ENCODE peak calls at places on chromosome 1, in six cellular contexts. One of them, this sample, is unnamed.

GRCh38 chr1:210144736-210145135 is 87.9 kb upstream of the SERTAD4 start:
- DNase-seq in GM23338: no peak
- DNase-seq in neuronal stem cell: no peak
- DNase-seq in naive thymus-derived CD4-positive, alpha-beta T cell: no peak
- DNase-seq in fibroblast of lung: peak; percentile 22
- DNase-seq in prostate gland: no peak
- DNase-seq in this sample: no peak

GRCh38 chr1:107433068-107433467 is 292.2 kb downstream of the NTNG1 start:
- DNase-seq in naive thymus-derived CD4-positive, alpha-beta T cell: no peak
- DNase-seq in fibroblast of lung: no peak
- DNase-seq in prostate gland: no peak
- DNase-seq in GM23338: peak; percentile 56
- DNase-seq in neuronal stem cell: no peak
- DNase-seq in this sample: no peak

GRCh38 chr1:27649306-27649635 is 14.3 kb upstream of the FGR start:
- DNase-seq in naive thymus-derived CD4-positive, alpha-beta T cell: no peak
- DNase-seq in neuronal stem cell: no peak
- DNase-seq in fibroblast of lung: no peak
- DNase-seq in prostate gland: no peak
- DNase-seq in GM23338: no peak
- DNase-seq in this sample: no peak

GRCh38 chr1:56137090-56137489 is 442.3 kb downstream of the PLPP3 start:
- DNase-seq in fibroblast of lung: peak; percentile 13
- DNase-seq in prostate gland: no peak
- DNase-seq in naive thymus-derived CD4-positive, alpha-beta T cell: no peak
- DNase-seq in GM23338: no peak
- DNase-seq in neuronal stem cell: no peak
- DNase-seq in this sample: no peak

GRCh38 chr1:166063701-166064100 is 103.1 kb downstream of the FAM78B start:
- DNase-seq in fibroblast of lung: no peak
- DNase-seq in prostate gland: no peak
- DNase-seq in neuronal stem cell: no peak
- DNase-seq in naive thymus-derived CD4-positive, alpha-beta T cell: no peak
- DNase-seq in GM23338: no peak
- DNase-seq in this sample: no peak

GRCh38 chr1:159076753-159077656 is at the start of gene AIM2:
- DNase-seq in naive thymus-derived CD4-positive, alpha-beta T cell: peak; percentile 96
- DNase-seq in neuronal stem cell: no peak
- DNase-seq in prostate gland: no peak
- DNase-seq in fibroblast of lung: peak; percentile 14
- DNase-seq in GM23338: no peak
- DNase-seq in this sample: peak; percentile 5

GRCh38 chr1:22709891-22710687 is 550 bp upstream of the EPHB2 start:
- DNase-seq in naive thymus-derived CD4-positive, alpha-beta T cell: no peak
- DNase-seq in prostate gland: no peak
- DNase-seq in fibroblast of lung: peak; percentile 62
- DNase-seq in neuronal stem cell: peak; percentile 73
- DNase-seq in GM23338: peak; percentile 78
- DNase-seq in this sample: peak; percentile 75

GRCh38 chr1:67817319-67817718 is 15.9 kb downstream of the GNG12 start:
- DNase-seq in GM23338: no peak
- DNase-seq in prostate gland: no peak
- DNase-seq in fibroblast of lung: no peak
- DNase-seq in naive thymus-derived CD4-positive, alpha-beta T cell: no peak
- DNase-seq in neuronal stem cell: no peak
- DNase-seq in this sample: no peak

GRCh38 chr1:247845011-247845692 is 3.5 kb upstream of the OR11L1 start:
- DNase-seq in GM23338: peak; percentile 11
- DNase-seq in neuronal stem cell: no peak
- DNase-seq in naive thymus-derived CD4-positive, alpha-beta T cell: no peak
- DNase-seq in prostate gland: no peak
- DNase-seq in fibroblast of lung: no peak
- DNase-seq in this sample: no peak

GRCh38 chr1:28775121-28775942 is 36.6 kb upstream of the OPRD1 start:
- DNase-seq in neuronal stem cell: no peak
- DNase-seq in fibroblast of lung: peak; percentile 17
- DNase-seq in GM23338: peak; percentile 89
- DNase-seq in naive thymus-derived CD4-positive, alpha-beta T cell: peak; percentile 77
- DNase-seq in prostate gland: peak; percentile 60
- DNase-seq in this sample: no peak

GRCh38 chr1:244992833-244993232 is 128.5 kb upstream of the HNRNPU start:
- DNase-seq in neuronal stem cell: no peak
- DNase-seq in fibroblast of lung: no peak
- DNase-seq in prostate gland: no peak
- DNase-seq in naive thymus-derived CD4-positive, alpha-beta T cell: no peak
- DNase-seq in GM23338: no peak
- DNase-seq in this sample: no peak

GRCh38 chr1:37989381-37989930 is 366 bp downstream of the SF3A3 start:
- DNase-seq in naive thymus-derived CD4-positive, alpha-beta T cell: peak; percentile 47
- DNase-seq in neuronal stem cell: no peak
- DNase-seq in GM23338: peak; percentile 58
- DNase-seq in prostate gland: no peak
- DNase-seq in fibroblast of lung: peak; percentile 46
- DNase-seq in this sample: no peak

GRCh38 chr1:174769961-174770549 is 229.7 kb upstream of the CACYBP start:
- DNase-seq in fibroblast of lung: peak; percentile 53
- DNase-seq in naive thymus-derived CD4-positive, alpha-beta T cell: no peak
- DNase-seq in GM23338: peak; percentile 77
- DNase-seq in prostate gland: no peak
- DNase-seq in neuronal stem cell: peak; percentile 18
- DNase-seq in this sample: peak; percentile 71

GRCh38 chr1:60850084-60850483 is 232.3 kb upstream of the NFIA start:
- DNase-seq in fibroblast of lung: no peak
- DNase-seq in naive thymus-derived CD4-positive, alpha-beta T cell: no peak
- DNase-seq in prostate gland: no peak
- DNase-seq in GM23338: no peak
- DNase-seq in neuronal stem cell: no peak
- DNase-seq in this sample: no peak

GRCh38 chr1:161531986-161532875 is 7.9 kb downstream of the HSPA6 start:
- DNase-seq in prostate gland: no peak
- DNase-seq in neuronal stem cell: peak; percentile 44
- DNase-seq in GM23338: peak; percentile 66
- DNase-seq in naive thymus-derived CD4-positive, alpha-beta T cell: no peak
- DNase-seq in fibroblast of lung: no peak
- DNase-seq in this sample: no peak

GRCh38 chr1:234260578-234260977 is 112.7 kb upstream of the COA6 start:
- DNase-seq in prostate gland: no peak
- DNase-seq in naive thymus-derived CD4-positive, alpha-beta T cell: no peak
- DNase-seq in neuronal stem cell: no peak
- DNase-seq in fibroblast of lung: peak; percentile 43
- DNase-seq in GM23338: no peak
- DNase-seq in this sample: peak; percentile 74

GRCh38 chr1:220189750-220190347 is 82.4 kb downstream of the RAB3GAP2 start:
- DNase-seq in prostate gland: no peak
- DNase-seq in neuronal stem cell: no peak
- DNase-seq in naive thymus-derived CD4-positive, alpha-beta T cell: no peak
- DNase-seq in fibroblast of lung: peak; percentile 18
- DNase-seq in GM23338: no peak
- DNase-seq in this sample: peak; percentile 53

GRCh38 chr1:230827801-230828200 is 40.5 kb downstream of the C1orf198 start:
- DNase-seq in neuronal stem cell: no peak
- DNase-seq in naive thymus-derived CD4-positive, alpha-beta T cell: no peak
- DNase-seq in fibroblast of lung: no peak
- DNase-seq in prostate gland: no peak
- DNase-seq in GM23338: no peak
- DNase-seq in this sample: no peak

GRCh38 chr1:198657550-198658064 is 18.8 kb downstream of the PTPRC start:
- DNase-seq in neuronal stem cell: no peak
- DNase-seq in prostate gland: peak; percentile 37
- DNase-seq in GM23338: no peak
- DNase-seq in naive thymus-derived CD4-positive, alpha-beta T cell: no peak
- DNase-seq in fibroblast of lung: peak; percentile 99
- DNase-seq in this sample: peak; percentile 53

GRCh38 chr1:236394905-236395779 is 1.1 kb downstream of the EDARADD start:
- DNase-seq in prostate gland: peak; percentile 52
- DNase-seq in neuronal stem cell: peak; percentile 46
- DNase-seq in naive thymus-derived CD4-positive, alpha-beta T cell: peak; percentile 62
- DNase-seq in fibroblast of lung: peak; percentile 12
- DNase-seq in GM23338: peak; percentile 77
- DNase-seq in this sample: peak; percentile 25
- H3K4me3 ChIP-seq in prostate gland: peak overlapping the region; percentile 57
- H3K4me3 ChIP-seq in neuronal stem cell: peak overlapping the region; percentile 96
- H3K4me3 ChIP-seq in naive thymus-derived CD4-positive, alpha-beta T cell: peak overlapping the region; percentile 70
- H3K4me3 ChIP-seq in fibroblast of lung: peak overlapping the region; percentile 63
- H3K4me3 ChIP-seq in GM23338: peak overlapping the region; percentile 93
- H3K4me3 ChIP-seq in this sample: peak overlapping the region; percentile 55

GRCh38 chr1:229230893-229231753 is 39.8 kb upstream of the RAB4A start:
- DNase-seq in GM23338: peak; percentile 70
- DNase-seq in prostate gland: peak; percentile 89
- DNase-seq in neuronal stem cell: no peak
- DNase-seq in fibroblast of lung: peak; percentile 36
- DNase-seq in naive thymus-derived CD4-positive, alpha-beta T cell: no peak
- DNase-seq in this sample: peak; percentile 94

GRCh38 chr1:229229137-229229720 is 41.7 kb upstream of the RAB4A start:
- DNase-seq in naive thymus-derived CD4-positive, alpha-beta T cell: no peak
- DNase-seq in neuronal stem cell: no peak
- DNase-seq in prostate gland: peak; percentile 60
- DNase-seq in fibroblast of lung: peak; percentile 18
- DNase-seq in GM23338: peak; percentile 87
- DNase-seq in this sample: no peak

GRCh38 chr1:229228522-229228921 is 42.4 kb upstream of the RAB4A start:
- DNase-seq in neuronal stem cell: no peak
- DNase-seq in fibroblast of lung: no peak
- DNase-seq in prostate gland: no peak
- DNase-seq in naive thymus-derived CD4-positive, alpha-beta T cell: no peak
- DNase-seq in GM23338: no peak
- DNase-seq in this sample: no peak

GRCh38 chr1:229230136-229230892 is 40.6 kb upstream of the RAB4A start:
- DNase-seq in neuronal stem cell: no peak
- DNase-seq in GM23338: peak; percentile 80
- DNase-seq in prostate gland: no peak
- DNase-seq in fibroblast of lung: no peak
- DNase-seq in naive thymus-derived CD4-positive, alpha-beta T cell: no peak
- DNase-seq in this sample: peak; percentile 61

GRCh38 chr1:229229721-229230135 is 41.2 kb upstream of the RAB4A start:
- DNase-seq in GM23338: peak; percentile 23
- DNase-seq in fibroblast of lung: no peak
- DNase-seq in naive thymus-derived CD4-positive, alpha-beta T cell: no peak
- DNase-seq in neuronal stem cell: no peak
- DNase-seq in prostate gland: peak; percentile 85
- DNase-seq in this sample: no peak
- H3K4me1 ChIP-seq in GM23338: peaks cover 47% of the 10 kb centered on the region
- H3K4me1 ChIP-seq in fibroblast of lung: no peaks in the 10 kb centered on the region
- H3K4me1 ChIP-seq in naive thymus-derived CD4-positive, alpha-beta T cell: peaks cover 4% of the 10 kb centered on the region
- H3K4me1 ChIP-seq in neuronal stem cell: peaks cover 30% of the 10 kb centered on the region
- H3K4me1 ChIP-seq in prostate gland: peaks cover 12% of the 10 kb centered on the region
- H3K4me1 ChIP-seq in this sample: peaks cover 35% of the 10 kb centered on the region

GRCh38 chr1:207883660-207884245 is 27.2 kb downstream of the CD34 start:
- DNase-seq in neuronal stem cell: no peak
- DNase-seq in naive thymus-derived CD4-positive, alpha-beta T cell: no peak
- DNase-seq in fibroblast of lung: no peak
- DNase-seq in prostate gland: no peak
- DNase-seq in GM23338: no peak
- DNase-seq in this sample: no peak

GRCh38 chr1:207882692-207883091 is 28.2 kb downstream of the CD34 start:
- DNase-seq in naive thymus-derived CD4-positive, alpha-beta T cell: no peak
- DNase-seq in prostate gland: no peak
- DNase-seq in GM23338: no peak
- DNase-seq in neuronal stem cell: no peak
- DNase-seq in fibroblast of lung: no peak
- DNase-seq in this sample: no peak

GRCh38 chr1:207885129-207886032 is 25.5 kb downstream of the CD34 start:
- DNase-seq in GM23338: peak; percentile 88
- DNase-seq in prostate gland: peak; percentile 84
- DNase-seq in neuronal stem cell: peak; percentile 81
- DNase-seq in naive thymus-derived CD4-positive, alpha-beta T cell: peak; percentile 68
- DNase-seq in fibroblast of lung: peak; percentile 72
- DNase-seq in this sample: peak; percentile 77

GRCh38 chr1:207883104-207883651 is 27.7 kb downstream of the CD34 start:
- DNase-seq in GM23338: no peak
- DNase-seq in prostate gland: no peak
- DNase-seq in fibroblast of lung: no peak
- DNase-seq in naive thymus-derived CD4-positive, alpha-beta T cell: no peak
- DNase-seq in neuronal stem cell: no peak
- DNase-seq in this sample: no peak

GRCh38 chr1:207884276-207885029 is 26.5 kb downstream of the CD34 start:
- DNase-seq in fibroblast of lung: no peak
- DNase-seq in GM23338: no peak
- DNase-seq in naive thymus-derived CD4-positive, alpha-beta T cell: no peak
- DNase-seq in prostate gland: no peak
- DNase-seq in neuronal stem cell: no peak
- DNase-seq in this sample: no peak
- H3K27ac ChIP-seq in fibroblast of lung: no peak overlapping the region
- H3K27ac ChIP-seq in GM23338: no peak overlapping the region
- H3K27ac ChIP-seq in naive thymus-derived CD4-positive, alpha-beta T cell: peak overlapping the region; percentile 85
- H3K27ac ChIP-seq in prostate gland: peak overlapping the region; percentile 44
- H3K27ac ChIP-seq in neuronal stem cell: no peak overlapping the region
- H3K27ac ChIP-seq in this sample: no peak overlapping the region

GRCh38 chr1:33742663-33743062 is 121.2 kb upstream of the HMGB4 start:
- DNase-seq in neuronal stem cell: no peak
- DNase-seq in prostate gland: no peak
- DNase-seq in GM23338: no peak
- DNase-seq in naive thymus-derived CD4-positive, alpha-beta T cell: no peak
- DNase-seq in fibroblast of lung: no peak
- DNase-seq in this sample: no peak

GRCh38 chr1:33740040-33740745 is 123.7 kb upstream of the HMGB4 start:
- DNase-seq in GM23338: no peak
- DNase-seq in neuronal stem cell: no peak
- DNase-seq in fibroblast of lung: no peak
- DNase-seq in naive thymus-derived CD4-positive, alpha-beta T cell: no peak
- DNase-seq in prostate gland: no peak
- DNase-seq in this sample: no peak

GRCh38 chr1:33745942-33746341 is 117.9 kb upstream of the HMGB4 start:
- DNase-seq in GM23338: no peak
- DNase-seq in naive thymus-derived CD4-positive, alpha-beta T cell: no peak
- DNase-seq in neuronal stem cell: no peak
- DNase-seq in fibroblast of lung: no peak
- DNase-seq in prostate gland: no peak
- DNase-seq in this sample: no peak

GRCh38 chr1:33741749-33742148 is 122.1 kb upstream of the HMGB4 start:
- DNase-seq in fibroblast of lung: no peak
- DNase-seq in prostate gland: no peak
- DNase-seq in neuronal stem cell: no peak
- DNase-seq in GM23338: no peak
- DNase-seq in naive thymus-derived CD4-positive, alpha-beta T cell: no peak
- DNase-seq in this sample: no peak

DNA sequence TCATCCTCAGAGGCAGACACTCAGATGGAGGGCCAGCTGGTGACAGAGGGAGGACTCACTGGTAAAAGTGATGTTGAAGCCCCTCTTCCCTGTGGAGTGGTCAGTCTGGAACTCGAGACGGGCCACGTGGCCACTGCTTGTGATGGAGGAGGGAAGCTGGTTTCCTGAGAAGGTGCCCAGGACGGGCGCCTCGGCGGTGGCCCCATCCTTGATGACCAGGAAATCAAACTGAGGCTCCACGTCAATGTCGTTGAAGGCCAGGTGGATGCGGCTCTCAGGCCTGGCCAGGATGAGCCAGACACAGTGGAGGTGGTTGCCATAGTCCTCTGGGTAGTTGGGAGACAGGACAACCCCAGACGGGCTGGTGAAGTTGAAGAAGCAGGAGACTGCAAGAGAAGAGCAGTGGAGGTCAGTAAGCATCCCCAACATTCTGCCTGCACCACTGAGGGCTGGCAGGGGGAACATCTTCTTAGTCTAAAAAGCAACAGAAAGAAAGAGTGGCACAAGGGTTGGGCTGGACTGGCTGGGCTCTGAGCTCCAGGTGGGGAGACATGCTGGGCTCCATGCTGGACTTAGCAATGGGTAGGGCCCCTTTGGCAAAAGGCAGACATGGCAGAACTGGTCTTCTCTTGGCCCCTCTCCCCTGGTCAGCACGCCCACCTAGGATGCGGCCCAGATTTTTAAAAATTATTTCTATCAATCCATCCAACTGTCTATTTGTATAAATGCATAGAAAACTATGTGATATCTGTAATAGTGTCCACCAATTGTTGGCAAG is 120.5 kb upstream of the HMGB4 start:
- DNase-seq in fibroblast of lung: no peak
- DNase-seq in GM23338: no peak
- DNase-seq in prostate gland: no peak
- DNase-seq in naive thymus-derived CD4-positive, alpha-beta T cell: no peak
- DNase-seq in neuronal stem cell: no peak
- DNase-seq in this sample: no peak
- H3K4me3 ChIP-seq in fibroblast of lung: no peak overlapping the region
- H3K4me3 ChIP-seq in GM23338: no peak overlapping the region
- H3K4me3 ChIP-seq in prostate gland: no peak overlapping the region
- H3K4me3 ChIP-seq in naive thymus-derived CD4-positive, alpha-beta T cell: no peak overlapping the region
- H3K4me3 ChIP-seq in neuronal stem cell: no peak overlapping the region
- H3K4me3 ChIP-seq in this sample: no peak overlapping the region